ENCODE peak calls at places on chromosomes 11 and 22, in six cellular contexts. N is tibial nerve; O is IMR-90; K is psoas muscle; A is heart left ventricle; B is CD8-positive, alpha-beta memory T cell. Y is an unnamed sample.

GRCh38 chr11:61362542-61362875 is 335 bp downstream of the TMEM138 start:
- DNase-seq in K (no peak), O (peak), B (peak), N (no peak), A (no peak), Y (no peak)

GRCh38 chr22:29043906-29044575 is 17.6 kb downstream of the C22orf31 start:
- DNase-seq in A (no peak), K (no peak), O (peak), B (no peak), N (no peak), Y (no peak)

GRCh38 chr11:11691296-11692141 is 69.7 kb upstream of the GALNT18 start:
- DNase-seq in N (no peak), O (no peak), A (no peak), B (no peak), K (no peak), Y (peak)

GRCh38 chr11:131246589-131247164 is 123.7 kb upstream of the NTM start:
- DNase-seq in B (no peak), A (no peak), K (peak), N (no peak), O (no peak), Y (peak)

GRCh38 chr11:128310005-128310404 is 277.4 kb downstream of the ETS1 start:
- DNase-seq in K (no peak), B (no peak), N (no peak), O (peak), A (no peak), Y (no peak)

GRCh38 chr22:23207786-23208325 is 27.5 kb downstream of the BCR start:
- DNase-seq in B (no peak), A (no peak), K (no peak), N (no peak), O (no peak), Y (peak)

GRCh38 chr11:82527185-82527584 is 206.5 kb downstream of the FAM181B start:
- DNase-seq in A (no peak), N (no peak), B (no peak), O (no peak), K (no peak), Y (no peak)

GRCh38 chr11:121550247-121551132 is 97.7 kb upstream of the SORL1-AS1 start:
- DNase-seq in K (no peak), B (no peak), O (peak), N (no peak), A (no peak), Y (no peak)

GRCh38 chr11:60710482-60710881 is 11.1 kb downstream of the MS4A8 start:
- DNase-seq in A (no peak), K (no peak), N (no peak), O (no peak), B (no peak), Y (no peak)

GRCh38 chr11:12163181-12163841 is 52.9 kb downstream of the MICAL2 start:
- DNase-seq in B (no peak), A (peak), K (no peak), N (no peak), O (peak), Y (peak)

GRCh38 chr11:118232659-118233058 is 7.8 kb upstream of the JAML start:
- DNase-seq in A (no peak), N (no peak), B (no peak), K (no peak), O (no peak), Y (no peak)

GRCh38 chr11:117231637-117232021 is 244 bp downstream of the PCSK7 start:
- DNase-seq in O (no peak), A (no peak), K (no peak), B (no peak), N (no peak), Y (no peak)

GRCh38 chr11:11764428-11764803 is 77.4 kb upstream of the USP47 start:
- DNase-seq in K (no peak), A (no peak), B (no peak), O (no peak), N (no peak), Y (no peak)

DNA sequence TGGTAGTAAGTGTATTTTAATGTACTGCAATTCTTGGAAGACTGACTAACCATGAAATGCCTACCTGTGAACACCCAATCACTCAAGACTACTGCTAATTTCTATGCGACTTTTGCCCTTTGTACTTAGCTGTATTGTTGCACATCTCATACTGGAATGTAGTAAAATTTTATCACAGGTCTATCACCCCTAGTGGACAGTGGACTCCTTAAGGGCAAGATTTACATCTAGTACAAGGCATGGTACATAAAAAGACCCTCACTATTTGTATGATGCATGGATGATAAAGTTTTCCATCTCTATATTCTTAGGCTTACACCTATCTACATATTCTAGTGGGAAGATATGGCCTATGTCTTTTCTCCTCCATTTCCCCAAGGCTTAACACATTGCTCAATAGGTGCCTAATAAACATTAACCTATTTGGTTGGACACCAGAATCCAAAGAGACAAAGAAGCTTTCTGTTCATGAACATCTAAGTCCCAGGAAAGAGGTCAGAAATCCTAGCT is 26.1 kb downstream of the SERGEF start:
- DNase-seq in B (no peak), K (no peak), O (no peak), N (no peak), A (no peak), Y (no peak)
- H3K27ac ChIP-seq in B (no peak), K (peak), O (no peak), N (peak), A (no peak), Y (no peak)

GRCh38 chr11:119976805-119977583 is 160.9 kb downstream of the TRIM29 start:
- DNase-seq in A (no peak), B (no peak), N (no peak), O (no peak), K (no peak), Y (no peak)
- H3K27ac ChIP-seq in A (no peak), B (no peak), N (no peak), O (no peak), K (no peak), Y (no peak)

GRCh38 chr11:120409655-120410054 is 73.4 kb downstream of the ARHGEF12 start:
- DNase-seq in A (no peak), K (no peak), B (no peak), O (peak), N (no peak), Y (no peak)

GRCh38 chr11:120410622-120411380 is 74.6 kb downstream of the ARHGEF12 start:
- DNase-seq in O (no peak), K (no peak), N (no peak), A (no peak), B (no peak), Y (no peak)

GRCh38 chr11:120413480-120413879 is 77.3 kb downstream of the ARHGEF12 start:
- DNase-seq in O (peak), A (no peak), K (no peak), B (no peak), N (no peak), Y (no peak)
- H3K27ac ChIP-seq in O (peak), A (no peak), K (no peak), B (no peak), N (no peak), Y (no peak)

GRCh38 chr11:70097783-70098182 is 19.7 kb downstream of the ANO1 start:
- DNase-seq in A (peak), B (no peak), K (peak), O (no peak), N (no peak), Y (no peak)
- H3K27ac ChIP-seq in A (no peak), B (no peak), K (peak), O (no peak), N (no peak), Y (no peak)

GRCh38 chr11:63917685-63918523 is 940 bp upstream of the RCOR2 start:
- DNase-seq in O (no peak), N (peak), K (peak), A (peak), B (peak), Y (peak)

GRCh38 chr11:63916837-63917684 is at the start of gene RCOR2:
- DNase-seq in K (peak), N (peak), A (peak), O (peak), B (peak), Y (peak)

GRCh38 chr11:63919267-63920125 is 2.5 kb upstream of the RCOR2 start:
- DNase-seq in A (peak), K (peak), B (no peak), O (no peak), N (no peak), Y (peak)

GRCh38 chr11:63920126-63920869 is 3.3 kb upstream of the RCOR2 start:
- DNase-seq in K (peak), O (no peak), A (peak), B (no peak), N (no peak), Y (peak)

GRCh38 chr11:63918576-63919171 is 1.7 kb upstream of the RCOR2 start:
- DNase-seq in O (no peak), N (no peak), B (no peak), A (no peak), K (peak), Y (no peak)
- H3K27ac ChIP-seq in O (peak), N (peak), B (no peak), A (peak), K (peak), Y (peak)

GRCh38 chr11:64864135-64864472 is 14.3 kb downstream of the EHD1 start:
- DNase-seq in O (no peak), A (no peak), B (no peak), N (no peak), K (no peak), Y (no peak)
- H3K27ac ChIP-seq in O (peak), A (peak), B (peak), N (peak), K (peak), Y (peak)